ENCODE peak calls at places on chromosomes 12 and 14, in nine cellular contexts. L is A549; X is CD8-positive, alpha-beta T cell; T is ovary; G is GM12878; E is adrenal gland; Q is GM23338; W is astrocyte; R is WERI-Rb-1. J is an unnamed sample.

GRCh38 chr12:49969027-49969426 is 3.7 kb upstream of the AQP6 start:
- DNase-seq in X (no peak), L (no peak), Q (no peak), W (no peak), T (no peak), R (no peak), E (no peak), G (no peak), J (no peak)

GRCh38 chr12:13198921-13199320 is 2.4 kb downstream of the EMP1 start:
- DNase-seq in T (no peak), R (no peak), G (no peak), Q (no peak), L (no peak), W (no peak), X (no peak), E (peak; percentile 10), J (no peak)

GRCh38 chr14:75832621-75833297 is 149.0 kb downstream of the TGFB3 start:
- DNase-seq in X (no peak), W (peak; percentile 91), L (no peak), R (no peak), Q (no peak), E (no peak), T (no peak), G (no peak), J (no peak)

GRCh38 chr12:26699237-26699636 is 133.8 kb downstream of the ITPR2 start:
- DNase-seq in Q (no peak), W (no peak), T (no peak), R (no peak), E (no peak), X (no peak), G (no peak), L (no peak), J (no peak)

GRCh38 chr12:100359248-100359647 is 2.4 kb downstream of the SLC17A8 start:
- DNase-seq in R (no peak), Q (no peak), W (no peak), G (no peak), L (no peak), X (no peak), T (no peak), E (no peak), J (no peak)

GRCh38 chr14:105005929-105006830 is 14.7 kb downstream of the CDCA4 start:
- DNase-seq in E (no peak), G (no peak), T (no peak), L (no peak), W (no peak), R (no peak), X (no peak), Q (no peak), J (no peak)

GRCh38 chr14:95515080-95515489 is 1.4 kb downstream of the SYNE3 start:
- DNase-seq in X (no peak), W (no peak), E (peak; percentile 64), R (no peak), G (no peak), L (no peak), T (peak; percentile 67), Q (peak; percentile 61), J (no peak)

GRCh38 chr12:7884687-7885086 is 12.0 kb upstream of the SLC2A14 start:
- DNase-seq in Q (no peak), E (no peak), T (no peak), G (no peak), X (no peak), W (no peak), L (no peak), R (no peak), J (no peak)

GRCh38 chr12:45572114-45572513 is 157.4 kb upstream of the ARID2 start:
- DNase-seq in R (no peak), Q (no peak), L (no peak), X (no peak), W (no peak), E (no peak), G (no peak), T (no peak), J (no peak)

GRCh38 chr14:89721991-89722390 is 232.5 kb downstream of the EFCAB11 start:
- DNase-seq in Q (no peak), L (peak; percentile 4), T (no peak), W (no peak), E (no peak), X (no peak), G (no peak), R (no peak), J (no peak)

GRCh38 chr12:96908170-96908675 is 1.2 kb downstream of the NEDD1 start:
- DNase-seq in G (no peak), W (no peak), E (no peak), L (no peak), R (no peak), Q (no peak), X (no peak), T (no peak), J (no peak)

GRCh38 chr12:124910561-124911478 is 3.6 kb downstream of the UBC start:
- DNase-seq in T (peak; percentile 20), X (no peak), W (no peak), G (no peak), L (peak; percentile 72), R (no peak), E (peak; percentile 30), Q (peak; percentile 39), J (no peak)

GRCh38 chr14:47919994-47920393 is 244.6 kb upstream of the MDGA2 start:
- DNase-seq in E (no peak), R (no peak), L (no peak), W (no peak), T (no peak), X (no peak), Q (no peak), G (no peak), J (no peak)

GRCh38 chr14:103155013-103155412 is 31.8 kb downstream of the TNFAIP2 start:
- DNase-seq in R (peak; percentile 80), G (no peak), W (no peak), T (peak; percentile 59), Q (no peak), E (peak; percentile 97), X (no peak), L (peak; percentile 89), J (no peak)

GRCh38 chr14:22388669-22389625 is 200.1 kb downstream of the DAD1 start:
- DNase-seq in Q (no peak), E (no peak), W (peak; percentile 82), T (no peak), L (no peak), R (no peak), G (no peak), X (no peak), J (no peak)

GRCh38 chr12:81296556-81297305 is 218.9 kb downstream of the ACSS3 start:
- DNase-seq in X (no peak), Q (no peak), E (peak; percentile 4), T (no peak), W (peak; percentile 87), R (no peak), L (peak; percentile 10), G (no peak), J (no peak)

GRCh38 chr12:65637150-65637549 is 187.1 kb upstream of the HMGA2 start:
- DNase-seq in T (no peak), E (no peak), W (no peak), G (no peak), R (no peak), L (no peak), Q (no peak), X (no peak), J (no peak)

GRCh38 chr12:65636436-65636835 is 187.8 kb upstream of the HMGA2 start:
- DNase-seq in T (no peak), Q (no peak), W (no peak), G (no peak), R (no peak), L (no peak), X (no peak), E (no peak), J (no peak)

GRCh38 chr12:65634061-65634460 is 190.2 kb upstream of the HMGA2 start:
- DNase-seq in E (no peak), L (no peak), Q (no peak), T (no peak), R (no peak), G (no peak), W (no peak), X (no peak), J (no peak)

GRCh38 chr12:65632131-65632855 is 192.0 kb upstream of the HMGA2 start:
- DNase-seq in E (no peak), R (no peak), T (no peak), Q (no peak), W (peak; percentile 68), L (no peak), X (no peak), G (no peak), J (no peak)

DNA sequence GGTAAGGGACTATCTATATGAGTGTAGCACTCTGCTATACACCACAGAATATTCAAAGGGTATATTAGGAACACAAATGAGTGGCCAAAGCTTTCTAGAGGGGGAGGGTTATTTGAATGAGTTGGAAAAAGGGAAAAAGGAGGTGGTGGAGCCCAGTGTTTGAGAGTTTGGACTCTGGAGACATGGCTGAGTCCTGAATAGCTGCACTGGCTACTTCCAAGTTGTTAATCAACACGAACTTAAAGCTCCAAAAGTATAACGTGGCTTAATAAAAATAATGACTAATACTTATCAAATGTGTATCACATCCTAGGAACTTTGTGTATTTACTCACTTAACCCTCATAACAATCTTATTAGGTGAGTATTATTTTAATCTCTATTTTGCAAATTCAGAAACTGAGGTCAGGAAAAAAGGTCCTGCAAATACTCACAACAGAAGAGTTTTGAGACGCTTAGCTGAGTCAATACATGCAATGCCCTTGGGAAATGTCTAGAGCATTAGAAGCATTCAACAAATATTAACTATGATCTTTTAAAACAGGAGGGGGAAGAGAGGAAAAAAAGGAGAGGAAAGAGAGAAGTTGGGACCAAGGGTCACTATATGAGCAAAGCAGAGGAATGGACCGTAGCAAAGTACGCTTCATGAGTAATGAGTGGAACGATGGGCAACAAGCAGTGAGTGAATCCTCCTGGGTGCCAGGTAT is 189.5 kb upstream of the HMGA2 start:
- DNase-seq in L (peak; percentile 85), G (no peak), E (no peak), Q (no peak), R (no peak), W (peak; percentile 70), X (no peak), T (no peak), J (no peak)
- H3K27ac ChIP-seq in L (peak overlapping the region; percentile 70), G (no peak overlapping the region), E (no peak overlapping the region), Q (no peak overlapping the region), R (no peak overlapping the region), W (peak overlapping the region; percentile 92), X (no peak overlapping the region), T (no peak overlapping the region), J (no peak overlapping the region)

GRCh38 chr12:130804216-130804615 is 34.8 kb downstream of the STX2 start:
- DNase-seq in X (no peak), G (no peak), Q (no peak), L (no peak), T (no peak), E (no peak), R (no peak), W (peak; percentile 6), J (no peak)
- H3K4me3 ChIP-seq in X (no peak overlapping the region), G (no peak overlapping the region), Q (no peak overlapping the region), L (no peak overlapping the region), T (no peak overlapping the region), E (no peak overlapping the region), R (no peak overlapping the region), W (peak overlapping the region; percentile 15), J (no peak overlapping the region)

GRCh38 chr14:20971705-20972021 is 16.4 kb downstream of the RNASE2 start:
- DNase-seq in Q (no peak), R (no peak), E (peak; percentile 93), X (no peak), T (no peak), W (no peak), L (no peak), G (no peak), J (no peak)
- H3K27ac ChIP-seq in Q (no peak overlapping the region), R (no peak overlapping the region), E (peak overlapping the region; percentile 89), X (no peak overlapping the region), T (peak overlapping the region; percentile 86), W (no peak overlapping the region), L (peak overlapping the region; percentile 90), G (no peak overlapping the region), J (peak overlapping the region; percentile 25)

GRCh38 chr12:123431951-123432886 is 4.3 kb downstream of the RILPL2 start:
- DNase-seq in L (no peak), R (no peak), W (no peak), T (no peak), Q (no peak), E (no peak), G (no peak), X (no peak), J (no peak)
- H3K4me3 ChIP-seq in L (no peak overlapping the region), R (no peak overlapping the region), W (no peak overlapping the region), T (no peak overlapping the region), Q (no peak overlapping the region), E (no peak overlapping the region), G (peak overlapping the region; percentile 82), X (no peak overlapping the region), J (peak overlapping the region; percentile 37)